ENCODE peak calls at places on chromosomes 12 and 14, in four cellular contexts. Z, O, A and G are unnamed samples.

GRCh38 chr14:74326369-74327152 is 21.7 kb upstream of the VRTN start:
- DNase-seq in A (no peak), O (no peak), Z (no peak), G (peak; percentile 29)

GRCh38 chr12:43029971-43030370 is 440.4 kb upstream of the PRICKLE1 start:
- DNase-seq in O (no peak), A (no peak), Z (peak; percentile 21), G (no peak)

GRCh38 chr14:21102472-21103164 is 1.8 kb downstream of the TMEM253 start:
- DNase-seq in O (no peak), A (no peak), Z (no peak), G (no peak)

GRCh38 chr12:5430639-5431603 is 987 bp upstream of the NTF3 start:
- DNase-seq in O (no peak), Z (no peak), A (no peak), G (no peak)

GRCh38 chr14:34699873-34700621 is 14.3 kb downstream of the CFL2 start:
- DNase-seq in Z (peak; percentile 92), O (no peak), A (no peak), G (no peak)

GRCh38 chr14:105738638-105739037 is 212.3 kb downstream of the TMEM121 start:
- DNase-seq in O (peak; percentile 61), A (no peak), Z (no peak), G (no peak)

GRCh38 chr12:27583981-27584380 is 60.0 kb downstream of the PPFIBP1 start:
- DNase-seq in O (no peak), Z (no peak), A (no peak), G (no peak)

GRCh38 chr14:55699131-55700057 is 119.4 kb downstream of the KTN1 start:
- DNase-seq in O (no peak), Z (peak; percentile 99), A (no peak), G (peak; percentile 75)

GRCh38 chr12:56007892-56008471 is 10.9 kb downstream of the SUOX start:
- DNase-seq in Z (peak; percentile 10), O (no peak), A (peak; percentile 35), G (no peak)

GRCh38 chr12:6069452-6070093 is 54.9 kb downstream of the VWF start:
- DNase-seq in O (no peak), Z (no peak), A (peak; percentile 48), G (no peak)

GRCh38 chr14:100911665-100912316 is 8.3 kb upstream of the RTL1 start:
- DNase-seq in A (no peak), Z (peak; percentile 71), O (no peak), G (no peak)

GRCh38 chr14:101870273-101870939 is 94.0 kb upstream of the DYNC1H1 start:
- DNase-seq in O (no peak), A (no peak), Z (no peak), G (no peak)

GRCh38 chr12:59431266-59431665 is 164.6 kb upstream of the SLC16A7 start:
- DNase-seq in A (no peak), O (no peak), Z (peak; percentile 35), G (no peak)

GRCh38 chr12:34217660-34218059 is 195.4 kb downstream of the ALG10 start:
- DNase-seq in Z (no peak), A (no peak), O (no peak), G (no peak)

GRCh38 chr12:100574262-100575074 is 984 bp downstream of the GAS2L3 start:
- DNase-seq in O (no peak), Z (peak; percentile 35), A (no peak), G (peak; percentile 34)

GRCh38 chr12:130070017-130070653 is 92.1 kb upstream of the FZD10 start:
- DNase-seq in O (no peak), Z (no peak), A (no peak), G (peak; percentile 55)

GRCh38 chr14:29810657-29811056 is 117.0 kb downstream of the PRKD1 start:
- DNase-seq in Z (peak; percentile 22), O (no peak), A (no peak), G (no peak)

GRCh38 chr12:5043589-5044419 is at the start of gene KCNA5:
- DNase-seq in A (peak; percentile 25), Z (no peak), O (no peak), G (no peak)

GRCh38 chr14:75981826-75982723 is at the start of gene TGFB3:
- DNase-seq in Z (peak; percentile 84), O (peak; percentile 70), A (peak; percentile 89), G (peak; percentile 86)

GRCh38 chr12:94230357-94230905 is 82.1 kb downstream of the PLXNC1 start:
- DNase-seq in Z (no peak), O (no peak), A (no peak), G (no peak)

GRCh38 chr14:76904740-76905569 is 78.7 kb downstream of the LRRC74A start:
- DNase-seq in O (peak; percentile 75), A (peak; percentile 59), Z (peak; percentile 99), G (peak; percentile 89)

GRCh38 chr12:29741342-29742241 is 42.1 kb downstream of the TMTC1 start:
- DNase-seq in A (no peak), O (no peak), Z (no peak), G (no peak)

GRCh38 chr12:11730299-11731041 is 81.0 kb downstream of the ETV6 start:
- DNase-seq in O (peak; percentile 75), Z (peak; percentile 74), A (no peak), G (no peak)

GRCh38 chr12:28569698-28570411 is 379.6 kb downstream of the CCDC91 start:
- DNase-seq in O (no peak), Z (peak; percentile 72), A (no peak), G (no peak)

GRCh38 chr12:117050060-117050459 is 49.2 kb downstream of the TESC start:
- DNase-seq in O (no peak), Z (no peak), A (no peak), G (no peak)

GRCh38 chr14:33933386-33933934 is 17.4 kb downstream of the EGLN3 start:
- DNase-seq in O (no peak), Z (no peak), A (no peak), G (peak; percentile 41)

GRCh38 chr12:11763760-11764520 is 114.5 kb downstream of the ETV6 start:
- DNase-seq in A (no peak), Z (no peak), O (no peak), G (no peak)

GRCh38 chr14:97603201-97603600 is 806.0 kb downstream of the VRK1 start:
- DNase-seq in Z (no peak), A (no peak), O (no peak), G (no peak)

GRCh38 chr14:54564071-54564798 is 2.7 kb upstream of the SAMD4A start:
- DNase-seq in O (peak; percentile 41), Z (peak; percentile 86), A (no peak), G (no peak)

DNA sequence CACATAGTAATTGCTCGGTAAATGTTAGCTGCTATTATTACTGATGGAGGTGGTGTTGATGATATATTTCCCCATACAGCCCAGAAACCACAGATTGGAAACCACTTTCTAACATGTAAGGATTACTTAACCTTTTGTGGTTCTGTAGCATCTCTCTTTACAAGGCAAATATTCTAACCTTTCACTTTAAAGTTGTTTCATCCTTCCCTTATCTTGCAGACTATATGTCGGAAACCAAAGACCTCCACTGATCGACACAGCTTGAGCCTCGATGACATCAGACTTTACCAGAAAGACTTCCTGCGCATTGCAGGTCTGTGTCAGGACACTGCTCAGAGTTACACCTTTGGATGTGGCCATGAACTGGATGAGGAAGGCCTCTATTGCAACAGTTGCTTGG is 75.8 kb downstream of the FRMD6 start:
- DNase-seq in Z (no peak), A (no peak), O (no peak), G (no peak)
- H3K36me3 ChIP-seq in Z (peaks cover 59% of the 10 kb centered on the region), A (no peaks in the 10 kb centered on the region), O (no peaks in the 10 kb centered on the region), G (peaks cover 25% of the 10 kb centered on the region)

GRCh38 chr14:95104911-95105310 is 52.4 kb downstream of the DICER1 start:
- DNase-seq in O (no peak), A (no peak), Z (no peak), G (no peak)
- H3K36me3 ChIP-seq in O (peaks cover 22% of the 10 kb centered on the region), A (no peaks in the 10 kb centered on the region), Z (peaks cover 45% of the 10 kb centered on the region), G (peaks cover 70% of the 10 kb centered on the region)

GRCh38 chr14:103134405-103134804 is 11.1 kb downstream of the TNFAIP2 start:
- DNase-seq in Z (no peak), O (no peak), A (no peak), G (no peak)
- H3K36me3 ChIP-seq in Z (peaks cover 28% of the 10 kb centered on the region), O (peaks cover 10% of the 10 kb centered on the region), A (no peaks in the 10 kb centered on the region), G (no peaks in the 10 kb centered on the region)

GRCh38 chr14:102996941-102997340 is 60.4 kb downstream of the CDC42BPB start:
- DNase-seq in A (no peak), O (no peak), Z (no peak), G (no peak)

GRCh38 chr14:103001226-103001625 is 56.1 kb downstream of the CDC42BPB start:
- DNase-seq in O (no peak), A (no peak), Z (no peak), G (no peak)

GRCh38 chr14:103000291-103000921 is 56.9 kb downstream of the CDC42BPB start:
- DNase-seq in O (no peak), A (no peak), Z (no peak), G (no peak)

GRCh38 chr14:102998393-102998792 is 59.0 kb downstream of the CDC42BPB start:
- DNase-seq in Z (peak; percentile 72), A (no peak), O (no peak), G (no peak)

GRCh38 chr14:102999227-102999895 is 58.0 kb downstream of the CDC42BPB start:
- DNase-seq in A (no peak), O (no peak), Z (no peak), G (no peak)
- H3K36me3 ChIP-seq in A (no peaks in the 10 kb centered on the region), O (no peaks in the 10 kb centered on the region), Z (peaks cover 15% of the 10 kb centered on the region), G (peaks cover 13% of the 10 kb centered on the region)

GRCh38 chr12:109445224-109445623 is 31.9 kb downstream of the KCTD10 start:
- DNase-seq in A (no peak), Z (peak; percentile 68), O (no peak), G (no peak)

GRCh38 chr12:109448272-109448671 is 28.8 kb downstream of the KCTD10 start:
- DNase-seq in O (no peak), Z (no peak), A (no peak), G (no peak)

GRCh38 chr12:109448707-109449390 is 28.3 kb downstream of the KCTD10 start:
- DNase-seq in O (no peak), A (no peak), Z (no peak), G (no peak)

GRCh38 chr12:109447482-109447881 is 29.6 kb downstream of the KCTD10 start:
- DNase-seq in O (no peak), Z (no peak), A (no peak), G (no peak)

GRCh38 chr12:109446869-109447268 is 30.2 kb downstream of the KCTD10 start:
- DNase-seq in O (no peak), Z (no peak), A (no peak), G (no peak)
- H3K36me3 ChIP-seq in O (peaks cover 13% of the 10 kb centered on the region), Z (peaks cover 35% of the 10 kb centered on the region), A (no peaks in the 10 kb centered on the region), G (peaks cover 21% of the 10 kb centered on the region)

GRCh38 chr12:64457036-64457435 is 5.1 kb downstream of the TBK1 start:
- DNase-seq in O (no peak), A (no peak), Z (no peak), G (no peak)

GRCh38 chr12:64457923-64458322 is 6.0 kb downstream of the TBK1 start:
- DNase-seq in Z (no peak), A (no peak), O (no peak), G (no peak)

GRCh38 chr12:64457466-64457865 is 5.5 kb downstream of the TBK1 start:
- DNase-seq in A (no peak), O (peak; percentile 28), Z (no peak), G (no peak)

GRCh38 chr12:64461634-64462414 is 9.9 kb downstream of the TBK1 start:
- DNase-seq in O (no peak), Z (no peak), A (no peak), G (no peak)

GRCh38 chr12:64459388-64460024 is 7.6 kb downstream of the TBK1 start:
- DNase-seq in Z (no peak), O (no peak), A (no peak), G (no peak)
- H3K36me3 ChIP-seq in Z (peaks cover 36% of the 10 kb centered on the region), O (peaks cover 5% of the 10 kb centered on the region), A (no peaks in the 10 kb centered on the region), G (peaks cover 67% of the 10 kb centered on the region)